ENCODE peak calls at places on chromosomes 5 and 9, in seven cellular contexts. S is IMR-90, A is GM12878, Z is A549, X is HepG2, H is H1, O is K562. D is an unnamed sample.
A peak's percentile ranks its signal among the peaks of the same experiment; 100 is the strongest.

GRCh38 chr9:35661756-35662350 is 3.1 kb downstream of the ARHGEF39 start:
- DNase-seq in S (no peak), A (no peak), Z (no peak), X (peak; percentile 42), H (no peak), O (no peak), D (no peak)

GRCh38 chr9:110744753-110745522 is 76.3 kb downstream of the MUSK start:
- DNase-seq in S (peak; percentile 98), A (no peak), Z (peak; percentile 89), X (no peak), H (no peak), O (no peak), D (no peak)

GRCh38 chr9:128056086-128056485 is 11.0 kb downstream of the NAIF1 start:
- DNase-seq in S (no peak), A (no peak), Z (no peak), X (no peak), H (no peak), O (no peak), D (no peak)

GRCh38 chr5:78647411-78647818 is 1.2 kb downstream of the LHFPL2 start:
- DNase-seq in S (peak; percentile 47), A (no peak), Z (peak; percentile 52), X (peak; percentile 56), H (no peak), O (no peak), D (peak; percentile 62)

GRCh38 chr9:87678650-87679355 is 47.1 kb upstream of the CTSL start:
- DNase-seq in S (peak; percentile 74), A (no peak), Z (peak; percentile 73), X (peak; percentile 64), H (peak; percentile 72), O (peak; percentile 69), D (peak; percentile 84)

GRCh38 chr9:95452176-95452575 is 64.6 kb downstream of the PTCH1 start:
- DNase-seq in S (no peak), A (no peak), Z (no peak), X (no peak), H (no peak), O (no peak), D (no peak)

GRCh38 chr9:135321580-135321979 is 158.0 kb upstream of the PPP1R26 start:
- DNase-seq in S (no peak), A (no peak), Z (no peak), X (no peak), H (no peak), O (no peak), D (no peak)

GRCh38 chr5:77168187-77168883 is 42.1 kb upstream of the PDE8B start:
- DNase-seq in S (peak; percentile 57), A (no peak), Z (peak; percentile 69), X (no peak), H (no peak), O (no peak), D (no peak)

GRCh38 chr5:66818304-66818934 is 222.2 kb downstream of the MAST4 start:
- DNase-seq in S (no peak), A (no peak), Z (no peak), X (no peak), H (no peak), O (no peak), D (no peak)

GRCh38 chr5:75265731-75266130 is 29.1 kb upstream of the ANKRD31 start:
- DNase-seq in S (peak; percentile 53), A (no peak), Z (peak; percentile 50), X (peak; percentile 40), H (no peak), O (peak; percentile 25), D (peak; percentile 33)

GRCh38 chr5:163463063-163463435 is 2.6 kb downstream of the HMMR start:
- DNase-seq in S (no peak), A (no peak), Z (no peak), X (no peak), H (no peak), O (no peak), D (no peak)

GRCh38 chr5:177966839-177967167 is 29.2 kb downstream of the PROP1 start:
- DNase-seq in S (no peak), A (no peak), Z (no peak), X (no peak), H (no peak), O (no peak), D (no peak)

GRCh38 chr5:111584651-111585050 is 72.3 kb upstream of the STARD4 start:
- DNase-seq in S (peak; percentile 75), A (no peak), Z (no peak), X (no peak), H (no peak), O (peak; percentile 17), D (no peak)

GRCh38 chr9:17191095-17191494 is 56.3 kb downstream of the CNTLN start:
- DNase-seq in S (peak; percentile 25), A (no peak), Z (no peak), X (no peak), H (no peak), O (no peak), D (no peak)

GRCh38 chr5:123670981-123671557 is 159.1 kb downstream of the CSNK1G3 start:
- DNase-seq in S (peak; percentile 30), A (no peak), Z (peak; percentile 47), X (peak; percentile 34), H (peak; percentile 70), O (peak; percentile 58), D (peak; percentile 27)

GRCh38 chr5:55402199-55402598 is 94.4 kb downstream of the MTREX start:
- DNase-seq in S (no peak), A (no peak), Z (peak; percentile 11), X (no peak), H (no peak), O (no peak), D (no peak)

GRCh38 chr5:56003179-56003578 is 8.4 kb upstream of the IL6ST start:
- DNase-seq in S (peak; percentile 62), A (no peak), Z (peak; percentile 92), X (peak; percentile 90), H (no peak), O (no peak), D (no peak)

GRCh38 chr9:98471185-98471584 is 215.7 kb upstream of the TBC1D2 start:
- DNase-seq in S (no peak), A (no peak), Z (no peak), X (no peak), H (no peak), O (no peak), D (no peak)

GRCh38 chr5:32687167-32687831 is 23.8 kb upstream of the NPR3 start:
- DNase-seq in S (peak; percentile 19), A (no peak), Z (no peak), X (no peak), H (no peak), O (no peak), D (peak; percentile 29)

GRCh38 chr5:77828445-77828844 is 52.3 kb upstream of the TBCA start:
- DNase-seq in S (no peak), A (no peak), Z (peak; percentile 9), X (no peak), H (no peak), O (no peak), D (no peak)

GRCh38 chr5:132258102-132259060 is 885 bp downstream of the PDLIM4 start:
- DNase-seq in S (peak; percentile 61), A (no peak), Z (no peak), X (no peak), H (no peak), O (peak; percentile 59), D (peak; percentile 55)

GRCh38 chr5:10831416-10831815 is 70.4 kb upstream of the DAP start:
- DNase-seq in S (peak; percentile 95), A (no peak), Z (no peak), X (no peak), H (no peak), O (no peak), D (no peak)

GRCh38 chr9:840343-840742 is 1.2 kb upstream of the DMRT1 start:
- DNase-seq in S (no peak), A (no peak), Z (no peak), X (no peak), H (peak; percentile 73), O (no peak), D (no peak)

DNA sequence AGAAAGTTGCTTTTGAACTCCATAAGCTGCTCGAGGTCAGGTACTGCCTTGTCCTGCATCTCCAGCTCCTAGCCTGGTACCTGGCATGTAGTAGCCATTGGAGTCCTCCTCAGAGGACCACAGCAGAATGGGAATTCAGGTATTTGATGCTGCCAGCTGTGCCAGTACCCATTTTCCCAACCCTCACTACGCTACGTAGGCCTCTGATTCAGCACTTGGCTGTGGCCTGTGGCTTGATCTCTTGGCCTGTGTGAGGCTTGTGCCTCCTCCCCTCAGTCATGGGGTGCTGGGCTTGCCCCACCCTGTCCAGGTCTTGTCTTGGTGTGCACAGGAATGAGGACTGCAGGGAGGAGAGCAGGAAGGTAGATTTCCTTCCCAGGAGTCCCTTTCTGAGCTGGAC is 11.8 kb downstream of the OTULIN start:
- DNase-seq in S (peak; percentile 40), A (no peak), Z (no peak), X (no peak), H (no peak), O (peak; percentile 85), D (no peak)
- TF ChIP-seq RFX5 in S (no peak), A (no peak), Z (no peak), X (no peak), H (no peak), O (no peak), D (no peak)

GRCh38 chr9:125705893-125706292 is 1.1 kb downstream of the MAPKAP1 start:
- DNase-seq in S (no peak), A (no peak), Z (no peak), X (no peak), H (no peak), O (no peak), D (no peak)

GRCh38 chr9:125701351-125701750 is 5.7 kb downstream of the MAPKAP1 start:
- DNase-seq in S (peak; percentile 40), A (no peak), Z (no peak), X (no peak), H (no peak), O (no peak), D (no peak)

GRCh38 chr9:125703662-125704061 is 3.3 kb downstream of the MAPKAP1 start:
- DNase-seq in S (no peak), A (no peak), Z (no peak), X (no peak), H (no peak), O (no peak), D (no peak)

GRCh38 chr9:125706661-125707539 is at the start of gene MAPKAP1:
- DNase-seq in S (peak; percentile 95), A (peak; percentile 81), Z (peak; percentile 95), X (peak; percentile 91), H (peak; percentile 97), O (peak; percentile 97), D (peak; percentile 98)
- TF ChIP-seq CTCF in S (no peak), A (no peak), Z (no peak), X (no peak), H (no peak), O (no peak), D (no peak)

GRCh38 chr5:6729400-6730310 is 16.4 kb downstream of the TENT4A start:
- DNase-seq in S (no peak), A (no peak), Z (no peak), X (no peak), H (no peak), O (no peak), D (no peak)
- H3K4me2 ChIP-seq in S (no peak overlapping the region), A (peak overlapping the region; percentile 76), Z (peak overlapping the region; percentile 20), X (no peak overlapping the region), H (no peak overlapping the region), O (no peak overlapping the region), D (no peak overlapping the region)

DNA sequence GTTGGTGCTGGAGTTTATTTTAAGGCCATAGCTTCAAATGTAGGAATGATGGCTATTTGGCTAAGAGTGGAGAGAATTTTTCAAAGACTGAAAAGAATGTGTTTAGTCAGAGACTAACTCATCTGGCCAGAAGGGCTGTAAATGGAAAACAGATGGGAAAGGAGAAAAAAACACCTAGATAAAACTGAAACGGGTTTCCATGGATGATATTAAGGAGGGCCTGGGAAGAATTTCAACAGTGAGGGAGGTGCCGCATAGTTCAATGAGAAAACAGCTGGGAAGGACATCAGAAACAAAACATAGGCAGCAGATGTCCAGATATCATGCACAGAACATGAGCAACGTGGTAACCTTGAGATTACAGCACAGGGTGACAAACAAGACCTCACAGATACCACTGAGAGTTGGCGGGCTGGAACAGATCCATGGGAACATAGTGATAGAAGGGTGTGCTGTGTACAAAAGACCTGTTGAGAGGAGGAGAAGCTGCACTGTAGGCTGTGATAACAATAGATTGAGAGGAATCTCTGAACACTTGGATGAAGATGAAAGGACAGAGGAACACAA is 31.2 kb upstream of the RAD23B start:
- DNase-seq in S (peak; percentile 95), A (no peak), Z (peak; percentile 26), X (peak; percentile 97), H (no peak), O (peak; percentile 60), D (peak; percentile 36)
- TF ChIP-seq RFX5 in S (no peak), A (no peak), Z (no peak), X (no peak), H (no peak), O (no peak), D (no peak)

D was measured in SK-N-SH.